ENCODE peak calls at places on chromosomes 11 and 22, in eight cellular contexts. W, R, Q, P, E, U, J and G are unnamed samples.

GRCh38 chr11:1959786-1960185 is 12.7 kb downstream of the MRPL23 start:
- DNase-seq in W (no peak), R (no peak), Q (no peak), P (no peak), E (peak), U (peak), J (peak), G (peak)

GRCh38 chr11:67648140-67648795 is 2.3 kb downstream of the ACY3 start:
- DNase-seq in W (no peak), R (peak), Q (peak), P (peak), E (no peak), U (no peak), J (no peak), G (no peak)

GRCh38 chr11:130124096-130124495 is 35.5 kb upstream of the ST14 start:
- DNase-seq in W (peak), R (peak), Q (no peak), P (no peak), E (peak), U (no peak), J (peak), G (peak)

GRCh38 chr11:125141686-125142535 is 22.6 kb upstream of the PKNOX2 start:
- DNase-seq in W (peak), R (no peak), Q (peak), P (peak), E (no peak), U (peak), J (peak), G (peak)

GRCh38 chr11:129703846-129704245 is 111.8 kb upstream of the TMEM45B start:
- DNase-seq in W (no peak), R (no peak), Q (no peak), P (no peak), E (no peak), U (no peak), J (no peak), G (no peak)

GRCh38 chr11:20388096-20389055 is 860 bp downstream of the PRMT3 start:
- DNase-seq in W (peak), R (peak), Q (peak), P (no peak), E (no peak), U (no peak), J (no peak), G (no peak)

GRCh38 chr22:39527481-39527961 is 5.0 kb downstream of the RPS19BP1 start:
- DNase-seq in W (peak), R (peak), Q (no peak), P (peak), E (no peak), U (no peak), J (peak), G (no peak)

GRCh38 chr11:80436547-80436946 is 995.7 kb upstream of the TENM4 start:
- DNase-seq in W (no peak), R (no peak), Q (no peak), P (no peak), E (no peak), U (no peak), J (no peak), G (no peak)

GRCh38 chr22:34067031-34067430 is 146.8 kb upstream of the LARGE1 start:
- DNase-seq in W (no peak), R (no peak), Q (no peak), P (no peak), E (no peak), U (no peak), J (no peak), G (no peak)

GRCh38 chr11:132858203-132858602 is 674.1 kb downstream of the OPCML start:
- DNase-seq in W (no peak), R (no peak), Q (no peak), P (no peak), E (no peak), U (no peak), J (no peak), G (no peak)

GRCh38 chr11:35242843-35243242 is 103.9 kb downstream of the CD44 start:
- DNase-seq in W (no peak), R (no peak), Q (no peak), P (no peak), E (no peak), U (no peak), J (no peak), G (no peak)

GRCh38 chr11:12864316-12865156 is 144.6 kb upstream of the RASSF10 start:
- DNase-seq in W (peak), R (no peak), Q (no peak), P (no peak), E (no peak), U (no peak), J (no peak), G (no peak)

GRCh38 chr11:21687645-21688044 is 505.2 kb upstream of the ANO5 start:
- DNase-seq in W (no peak), R (no peak), Q (no peak), P (no peak), E (no peak), U (no peak), J (no peak), G (no peak)

GRCh38 chr22:24810043-24810749 is 4.2 kb downstream of the SGSM1 start:
- DNase-seq in W (no peak), R (no peak), Q (no peak), P (no peak), E (peak), U (no peak), J (no peak), G (no peak)

GRCh38 chr11:92227233-92227593 is 2.6 kb downstream of the FAT3 start:
- DNase-seq in W (no peak), R (no peak), Q (peak), P (no peak), E (no peak), U (no peak), J (no peak), G (no peak)

GRCh38 chr11:133961890-133962289 is 5.1 kb upstream of the IGSF9B start:
- DNase-seq in W (no peak), R (no peak), Q (no peak), P (no peak), E (no peak), U (no peak), J (no peak), G (no peak)

GRCh38 chr11:134654161-134654915 is 242.3 kb upstream of the B3GAT1 start:
- DNase-seq in W (no peak), R (no peak), Q (no peak), P (no peak), E (no peak), U (no peak), J (no peak), G (no peak)

GRCh38 chr22:42635531-42635930 is 4.9 kb downstream of the ATP5MGL start:
- DNase-seq in W (peak), R (no peak), Q (no peak), P (no peak), E (peak), U (no peak), J (no peak), G (no peak)

GRCh38 chr11:57205046-57205671 is 23.4 kb downstream of the LRRC55 start:
- DNase-seq in W (no peak), R (no peak), Q (no peak), P (no peak), E (no peak), U (no peak), J (no peak), G (no peak)

GRCh38 chr22:36395922-36396321 is 8.2 kb upstream of the MYH9 start:
- DNase-seq in W (no peak), R (peak), Q (no peak), P (no peak), E (no peak), U (no peak), J (no peak), G (no peak)

GRCh38 chr11:65625628-65626342 is 10.2 kb downstream of the PCNX3 start:
- DNase-seq in W (peak), R (no peak), Q (peak), P (peak), E (no peak), U (no peak), J (peak), G (peak)

GRCh38 chr11:112784323-112785073 is 176.7 kb upstream of the NCAM1 start:
- DNase-seq in W (peak), R (no peak), Q (no peak), P (no peak), E (peak), U (peak), J (no peak), G (peak)

GRCh38 chr22:48690583-48691317 is 1136.9 kb downstream of the BRD1 start:
- DNase-seq in W (no peak), R (no peak), Q (no peak), P (no peak), E (no peak), U (no peak), J (peak), G (peak)

GRCh38 chr11:60316317-60316716 is 10.7 kb upstream of the MS4A6E start:
- DNase-seq in W (no peak), R (no peak), Q (no peak), P (no peak), E (no peak), U (no peak), J (no peak), G (no peak)

GRCh38 chr11:10348650-10349280 is 43.9 kb downstream of the ADM start:
- DNase-seq in W (peak), R (peak), Q (no peak), P (no peak), E (no peak), U (no peak), J (no peak), G (no peak)

GRCh38 chr11:18265949-18266348 is at the start of gene SAA1:
- DNase-seq in W (peak), R (no peak), Q (no peak), P (no peak), E (no peak), U (no peak), J (no peak), G (no peak)

GRCh38 chr11:418343-419247 is 3.8 kb upstream of the SIGIRR start:
- DNase-seq in W (no peak), R (no peak), Q (no peak), P (no peak), E (no peak), U (no peak), J (peak), G (peak)

GRCh38 chr11:58354727-58355126 is 4.1 kb downstream of the OR5B17 start:
- DNase-seq in W (no peak), R (no peak), Q (no peak), P (no peak), E (no peak), U (no peak), J (no peak), G (no peak)

GRCh38 chr11:73185680-73186293 is 32.3 kb upstream of the P2RY2 start:
- DNase-seq in W (no peak), R (no peak), Q (no peak), P (no peak), E (no peak), U (no peak), J (no peak), G (no peak)

GRCh38 chr11:3227568-3228444 is 4.4 kb downstream of the MRGPRE start:
- DNase-seq in W (no peak), R (no peak), Q (peak), P (no peak), E (no peak), U (no peak), J (peak), G (no peak)

GRCh38 chr11:114813216-114813615 is 134.9 kb downstream of the NXPE2 start:
- DNase-seq in W (no peak), R (no peak), Q (no peak), P (no peak), E (no peak), U (no peak), J (no peak), G (no peak)

GRCh38 chr11:13210424-13210823 is 67.2 kb upstream of the BMAL1 start:
- DNase-seq in W (peak), R (peak), Q (no peak), P (no peak), E (peak), U (peak), J (peak), G (no peak)

DNA sequence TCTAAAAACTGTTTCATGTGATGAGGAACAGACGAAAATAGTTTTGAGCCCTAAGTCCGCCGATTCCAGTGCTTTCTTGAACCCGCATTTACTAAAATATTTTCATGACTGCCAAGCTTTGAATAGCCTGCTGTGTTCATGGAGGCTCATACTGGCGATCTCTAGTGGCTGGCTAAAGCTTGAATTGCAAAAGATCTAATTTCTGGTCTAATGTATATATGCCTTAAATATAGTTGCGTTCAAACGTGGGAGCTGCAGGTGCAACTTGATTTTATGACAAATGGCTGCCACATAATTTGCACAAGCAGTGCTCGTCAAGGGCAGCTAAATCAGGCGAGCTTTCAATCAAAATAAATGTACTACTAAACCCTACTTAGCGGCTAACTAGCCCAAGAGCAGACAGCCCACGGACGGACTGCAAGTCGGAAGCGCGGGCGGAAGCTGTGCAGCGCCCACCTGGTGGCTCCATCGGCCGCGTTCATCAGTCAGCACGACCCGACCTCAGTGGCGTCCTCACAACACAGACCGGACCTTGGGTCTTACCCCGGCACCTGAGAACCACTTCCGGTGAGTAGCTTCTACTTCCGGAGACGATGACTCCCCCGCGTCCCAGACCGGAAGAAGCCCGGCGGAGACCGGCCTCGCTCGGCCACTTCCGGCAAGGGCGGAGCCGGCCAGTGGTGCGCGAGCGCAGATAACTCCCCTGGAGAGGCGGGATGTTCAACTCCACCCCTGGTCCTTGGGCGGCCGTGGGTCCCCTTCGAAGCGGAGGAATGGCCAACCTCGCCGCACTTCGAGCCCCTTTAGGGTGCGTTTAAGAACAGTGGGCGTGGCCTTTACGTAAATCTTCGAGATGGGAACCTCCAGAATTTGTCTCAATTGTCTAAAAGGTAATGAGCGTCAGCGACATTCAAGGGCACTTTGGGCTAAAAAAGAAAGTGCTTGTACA is 6.1 kb downstream of the RPL27A start:
- DNase-seq in W (peak), R (peak), Q (peak), P (peak), E (peak), U (peak), J (peak), G (peak)
- TF ChIP-seq CTCF in W (no peak), R (peak), Q (no peak), P (peak), E (peak), U (peak), J (no peak), G (peak)

DNA sequence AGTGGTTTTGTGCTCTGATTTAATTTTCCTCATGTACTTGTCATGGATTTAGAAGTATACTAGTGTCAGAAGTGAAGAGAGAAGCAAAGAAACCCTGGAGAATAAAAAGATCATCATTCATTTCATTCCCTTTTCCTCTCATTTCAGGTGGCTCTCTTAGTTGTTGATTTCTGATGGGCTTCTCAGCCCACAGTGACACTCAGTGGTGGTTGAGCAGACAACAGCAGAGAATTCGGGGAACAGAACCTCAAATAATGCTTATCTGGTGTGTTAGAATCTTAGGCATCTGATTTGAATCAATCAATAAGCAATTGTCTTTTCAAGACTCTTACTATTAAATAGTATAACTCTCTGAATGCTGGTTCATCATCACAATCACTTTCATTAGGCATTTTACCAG is 1289.4 kb downstream of the FAM181B start:
- DNase-seq in W (no peak), R (no peak), Q (no peak), P (no peak), E (no peak), U (no peak), J (no peak), G (no peak)
- TF ChIP-seq CTCF in W (no peak), R (peak), Q (no peak), P (no peak), E (no peak), U (no peak), J (no peak), G (no peak)

GRCh38 chr11:77778118-77778517 is 42.4 kb downstream of the RSF1 start:
- DNase-seq in W (no peak), R (no peak), Q (no peak), P (no peak), E (no peak), U (no peak), J (no peak), G (no peak)
- TF ChIP-seq CTCF in W (no peak), R (no peak), Q (no peak), P (no peak), E (no peak), U (no peak), J (no peak), G (no peak)

GRCh38 chr22:22558972-22559603 is at the start of gene PRAME:
- DNase-seq in W (peak), R (peak), Q (peak), P (peak), E (no peak), U (peak), J (peak), G (peak)
- TF ChIP-seq CTCF in W (peak), R (peak), Q (peak), P (peak), E (no peak), U (no peak), J (peak), G (peak)